ENCODE peak calls at places on chromosome 22, in nine cellular contexts. Q is tibial artery, Y is A549, E is adipocyte, C is NCI-H1436 treated with DMSO at 0.1 percent for 48 hours, H is lower leg skin, Z is body of pancreas, K is activated T-cell treated with anti-CD3 and anti-CD28 coated beads for 48 hours, U is non-pigmented ciliary epithelial cell. D is an unnamed sample.

GRCh38 chr22:24954114-24954463 is 1.6 kb downstream of the KIAA1671 start:
- DNase-seq in E (no peak), Q (no peak), C (no peak), Z (no peak), Y (no peak), H (no peak), U (no peak), K (no peak), D (no peak)

GRCh38 chr22:27576815-27577564 is 224.6 kb downstream of the MN1 start:
- DNase-seq in Q (no peak), U (peak), E (peak), Y (no peak), Z (no peak), C (no peak), K (no peak), H (no peak), D (peak)

GRCh38 chr22:47094861-47095330 is 332.4 kb downstream of the TBC1D22A start:
- DNase-seq in Y (no peak), K (no peak), H (peak), C (no peak), E (peak), U (no peak), Q (no peak), Z (no peak), D (peak)

GRCh38 chr22:38111941-38112355 is 1.5 kb upstream of the BAIAP2L2 start:
- DNase-seq in Q (no peak), E (no peak), C (no peak), U (no peak), Y (no peak), Z (no peak), H (no peak), K (no peak), D (no peak)

GRCh38 chr22:49457146-49457545 is 370.5 kb downstream of the BRD1 start:
- DNase-seq in E (no peak), H (no peak), Y (no peak), K (no peak), C (no peak), U (no peak), Q (no peak), Z (no peak), D (no peak)

GRCh38 chr22:37627091-37627490 is 12.4 kb upstream of the SH3BP1 start:
- DNase-seq in U (no peak), K (no peak), Q (no peak), H (no peak), Y (no peak), C (no peak), Z (no peak), E (no peak), D (peak)

GRCh38 chr22:36191106-36191836 is 10.3 kb downstream of the APOL4 start:
- DNase-seq in H (peak), Q (peak), E (peak), U (no peak), Y (no peak), Z (peak), C (no peak), K (no peak), D (peak)

GRCh38 chr22:39453765-39454378 is 2.9 kb upstream of the MGAT3 start:
- DNase-seq in C (no peak), Z (no peak), Y (no peak), U (no peak), Q (no peak), E (no peak), H (no peak), K (no peak), D (no peak)

GRCh38 chr22:44573451-44573850 is 75.4 kb upstream of the RTL6 start:
- DNase-seq in Q (no peak), H (peak), Z (no peak), K (no peak), E (no peak), Y (no peak), C (no peak), U (no peak), D (no peak)

GRCh38 chr22:31933406-31933805 is 10.9 kb upstream of the YWHAH start:
- DNase-seq in C (no peak), Y (no peak), K (no peak), Q (no peak), Z (no peak), U (no peak), E (no peak), H (no peak), D (no peak)

GRCh38 chr22:34808618-34809017 is 257.3 kb upstream of the ISX start:
- DNase-seq in H (no peak), Q (no peak), Y (no peak), C (no peak), K (no peak), U (no peak), E (peak), Z (no peak), D (peak)

GRCh38 chr22:46362221-46362933 is 26.9 kb downstream of the TRMU start:
- DNase-seq in Y (no peak), K (no peak), E (no peak), H (no peak), C (no peak), Q (no peak), U (no peak), Z (peak), D (no peak)

GRCh38 chr22:37206841-37207821 is 5.1 kb downstream of the SSTR3 start:
- DNase-seq in Y (no peak), U (no peak), Q (peak), E (no peak), K (no peak), Z (no peak), C (no peak), H (no peak), D (no peak)

GRCh38 chr22:29503811-29504372 is 23.9 kb downstream of the NEFH start:
- DNase-seq in Q (peak), H (no peak), Y (peak), U (peak), E (peak), C (no peak), K (no peak), Z (peak), D (peak)

GRCh38 chr22:35910013-35910860 is 118.4 kb downstream of the RBFOX2 start:
- DNase-seq in C (no peak), Q (no peak), Z (no peak), K (no peak), H (no peak), E (no peak), Y (no peak), U (no peak), D (peak)

GRCh38 chr22:41048791-41049717 is 43.3 kb upstream of the EP300 start:
- DNase-seq in U (peak), K (no peak), C (no peak), H (peak), E (peak), Q (peak), Z (peak), Y (no peak), D (peak)

GRCh38 chr22:36478966-36479365 is 2.5 kb downstream of the TXN2 start:
- DNase-seq in Z (no peak), K (no peak), U (no peak), Y (no peak), E (no peak), C (no peak), H (no peak), Q (no peak), D (no peak)

GRCh38 chr22:48313156-48313555 is 1514.5 kb downstream of the BRD1 start:
- DNase-seq in K (no peak), Z (no peak), Q (no peak), C (no peak), Y (no peak), H (no peak), E (no peak), U (no peak), D (no peak)

GRCh38 chr22:43625242-43625641 is 186.9 kb downstream of the EFCAB6 start:
- DNase-seq in Z (no peak), U (no peak), K (no peak), H (peak), Y (peak), E (no peak), C (no peak), Q (no peak), D (no peak)

GRCh38 chr22:44580176-44580575 is 82.1 kb upstream of the RTL6 start:
- DNase-seq in K (no peak), E (no peak), Z (no peak), H (peak), Y (no peak), C (no peak), Q (no peak), U (no peak), D (no peak)

GRCh38 chr22:38016182-38017078 is 32.1 kb upstream of the SOX10 start:
- DNase-seq in Z (peak), Y (peak), H (peak), Q (no peak), C (no peak), U (no peak), E (no peak), K (no peak), D (no peak)

GRCh38 chr22:19476023-19476422 is 3.0 kb downstream of the UFD1 start:
- DNase-seq in H (no peak), C (no peak), E (no peak), U (no peak), K (no peak), Y (no peak), Q (no peak), Z (no peak), D (no peak)

GRCh38 chr22:30486661-30487115 is 14.9 kb upstream of the SEC14L3 start:
- DNase-seq in Z (peak), K (no peak), Y (peak), E (no peak), Q (no peak), U (no peak), C (no peak), H (no peak), D (no peak)

GRCh38 chr22:39236321-39237275 is 8.2 kb downstream of the PDGFB start:
- DNase-seq in C (no peak), K (no peak), Q (no peak), Y (no peak), H (no peak), Z (peak), U (no peak), E (no peak), D (no peak)

GRCh38 chr22:36386900-36387663 is 685 bp downstream of the MYH9 start:
- DNase-seq in H (peak), Y (no peak), Q (peak), K (no peak), C (no peak), U (no peak), Z (peak), E (peak), D (peak)

GRCh38 chr22:47534150-47535133 is 772.0 kb downstream of the TBC1D22A start:
- DNase-seq in Q (no peak), Y (no peak), C (no peak), K (no peak), H (no peak), U (no peak), E (no peak), Z (no peak), D (no peak)

GRCh38 chr22:30005213-30005857 is 74.9 kb upstream of the HORMAD2 start:
- DNase-seq in E (peak), U (no peak), Y (peak), H (peak), C (peak), Z (peak), Q (peak), K (peak), D (peak)

GRCh38 chr22:45535400-45535799 is 32.7 kb downstream of the FBLN1 start:
- DNase-seq in Z (no peak), C (no peak), Y (no peak), E (no peak), Q (no peak), K (no peak), H (no peak), U (no peak), D (no peak)

GRCh38 chr22:37751449-37752188 is 54.8 kb downstream of the TRIOBP start:
- DNase-seq in E (no peak), Y (peak), Z (no peak), K (no peak), C (no peak), Q (no peak), H (no peak), U (no peak), D (no peak)

GRCh38 chr22:26974914-26975313 is 317.5 kb downstream of the MIAT start:
- DNase-seq in Z (no peak), Y (no peak), H (peak), K (no peak), E (no peak), Q (no peak), C (no peak), U (no peak), D (no peak)

GRCh38 chr22:37244114-37244921 is at the start of gene RAC2:
- DNase-seq in E (no peak), Y (no peak), Z (peak), U (no peak), C (peak), K (peak), Q (peak), H (peak), D (peak)

GRCh38 chr22:30423296-30423958 is 2.1 kb upstream of the MTFP1 start:
- DNase-seq in H (peak), C (no peak), Q (no peak), Y (peak), U (no peak), Z (peak), E (no peak), K (peak), D (no peak)

GRCh38 chr22:48278620-48279464 is 1516.4 kb downstream of the TBC1D22A start:
- DNase-seq in H (peak), E (no peak), Q (no peak), C (no peak), U (no peak), Z (no peak), K (no peak), Y (no peak), D (no peak)

GRCh38 chr22:19448739-19449421 is 1.4 kb upstream of the C22orf39 start:
- DNase-seq in H (peak), Z (no peak), Q (no peak), K (peak), C (no peak), E (no peak), U (no peak), Y (no peak), D (no peak)

GRCh38 chr22:28899199-28899853 is 16.0 kb downstream of the ZNRF3 start:
- DNase-seq in Z (no peak), H (peak), Y (no peak), E (peak), Q (no peak), K (no peak), C (no peak), U (no peak), D (no peak)